ENCODE peak calls at places on chromosome 7, in nine cellular contexts. K is thoracic aorta; F is fibroblast of lung; A is stomach; I is neural progenitor cell; G is GM23248; P is naive thymus-derived CD4-positive, alpha-beta T cell; V is A549; E is DND-41. N is an unnamed sample.

GRCh38 chr7:127527561-127527960 is 57.8 kb downstream of the GCC1 start:
- DNase-seq in K (no peak), F (no peak), A (no peak), I (peak; percentile 18), G (no peak), P (no peak), V (no peak), E (no peak), N (no peak)

GRCh38 chr7:156347132-156347531 is 293.4 kb upstream of the RNF32 start:
- DNase-seq in K (no peak), F (no peak), A (no peak), I (no peak), G (no peak), P (no peak), V (no peak), E (no peak), N (no peak)

GRCh38 chr7:26555971-26556830 is 264.5 kb downstream of the SNX10 start:
- DNase-seq in K (no peak), F (no peak), A (no peak), I (no peak), G (no peak), P (no peak), V (no peak), E (no peak), N (no peak)

GRCh38 chr7:128122577-128123290 is 91.5 kb upstream of the LRRC4 start:
- DNase-seq in K (no peak), F (no peak), A (no peak), I (no peak), G (no peak), P (no peak), V (no peak), E (no peak), N (peak; percentile 37)

GRCh38 chr7:8217200-8218068 is 44.5 kb downstream of the ICA1 start:
- DNase-seq in K (no peak), F (peak; percentile 85), A (no peak), I (peak; percentile 90), G (peak; percentile 81), P (peak; percentile 50), V (peak; percentile 69), E (peak; percentile 20), N (no peak)

GRCh38 chr7:134926396-134926795 is 59.9 kb upstream of the AGBL3 start:
- DNase-seq in K (no peak), F (no peak), A (no peak), I (no peak), G (peak; percentile 63), P (no peak), V (no peak), E (no peak), N (no peak)

GRCh38 chr7:151867912-151868804 is 8.8 kb downstream of the PRKAG2 start:
- DNase-seq in K (no peak), F (no peak), A (peak; percentile 83), I (no peak), G (no peak), P (no peak), V (no peak), E (no peak), N (no peak)

GRCh38 chr7:70735313-70735712 is 396.6 kb upstream of the GALNT17 start:
- DNase-seq in K (no peak), F (no peak), A (no peak), I (peak; percentile 31), G (no peak), P (no peak), V (no peak), E (no peak), N (no peak)

GRCh38 chr7:73992104-73992562 is 35.8 kb upstream of the ELN start:
- DNase-seq in K (peak; percentile 68), F (peak; percentile 81), A (peak; percentile 29), I (no peak), G (peak; percentile 93), P (no peak), V (no peak), E (no peak), N (peak; percentile 97)

GRCh38 chr7:29243777-29244655 is 49.4 kb downstream of the CHN2 start:
- DNase-seq in K (no peak), F (no peak), A (no peak), I (no peak), G (no peak), P (no peak), V (peak; percentile 52), E (no peak), N (no peak)

GRCh38 chr7:2719007-2719406 is 31.0 kb downstream of the AMZ1 start:
- DNase-seq in K (no peak), F (no peak), A (no peak), I (peak; percentile 62), G (peak; percentile 15), P (peak; percentile 52), V (peak; percentile 31), E (peak; percentile 54), N (no peak)
- H3K4me1 ChIP-seq in K (peaks cover 7% of the 10 kb centered on the region), F (peaks cover 19% of the 10 kb centered on the region), A (peaks cover 18% of the 10 kb centered on the region), I (no peaks in the 10 kb centered on the region), G (no peaks in the 10 kb centered on the region), P (peaks cover 44% of the 10 kb centered on the region), V (no peaks in the 10 kb centered on the region), E (peaks cover 24% of the 10 kb centered on the region), N (no peaks in the 10 kb centered on the region)

DNA sequence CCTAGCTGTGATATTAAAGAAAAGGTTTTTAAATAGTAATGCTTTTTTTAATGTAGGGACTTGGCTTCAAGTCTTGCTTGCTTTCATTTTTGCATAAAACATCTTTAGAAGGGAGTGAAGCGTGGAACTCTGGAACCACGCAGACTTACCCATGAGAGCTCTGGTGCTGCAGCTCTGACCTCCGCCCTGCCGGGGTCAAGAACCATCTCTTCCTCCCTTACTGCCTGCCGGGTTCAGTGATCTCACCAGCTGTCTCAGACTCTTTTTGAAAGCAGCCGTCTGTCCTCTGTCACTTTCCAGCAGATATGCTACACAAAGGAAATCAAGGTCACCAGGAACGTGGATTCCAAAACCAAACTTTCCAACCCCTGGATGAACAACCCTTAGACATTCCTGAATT is 353.8 kb downstream of the GPR37 start:
- DNase-seq in K (no peak), F (no peak), A (no peak), I (no peak), G (no peak), P (no peak), V (no peak), E (no peak), N (no peak)
- H3K4me3 ChIP-seq in K (peak overlapping the region; percentile 2), F (no peak overlapping the region), A (no peak overlapping the region), I (no peak overlapping the region), G (no peak overlapping the region), P (no peak overlapping the region), V (no peak overlapping the region), E (no peak overlapping the region), N (no peak overlapping the region)

DNA sequence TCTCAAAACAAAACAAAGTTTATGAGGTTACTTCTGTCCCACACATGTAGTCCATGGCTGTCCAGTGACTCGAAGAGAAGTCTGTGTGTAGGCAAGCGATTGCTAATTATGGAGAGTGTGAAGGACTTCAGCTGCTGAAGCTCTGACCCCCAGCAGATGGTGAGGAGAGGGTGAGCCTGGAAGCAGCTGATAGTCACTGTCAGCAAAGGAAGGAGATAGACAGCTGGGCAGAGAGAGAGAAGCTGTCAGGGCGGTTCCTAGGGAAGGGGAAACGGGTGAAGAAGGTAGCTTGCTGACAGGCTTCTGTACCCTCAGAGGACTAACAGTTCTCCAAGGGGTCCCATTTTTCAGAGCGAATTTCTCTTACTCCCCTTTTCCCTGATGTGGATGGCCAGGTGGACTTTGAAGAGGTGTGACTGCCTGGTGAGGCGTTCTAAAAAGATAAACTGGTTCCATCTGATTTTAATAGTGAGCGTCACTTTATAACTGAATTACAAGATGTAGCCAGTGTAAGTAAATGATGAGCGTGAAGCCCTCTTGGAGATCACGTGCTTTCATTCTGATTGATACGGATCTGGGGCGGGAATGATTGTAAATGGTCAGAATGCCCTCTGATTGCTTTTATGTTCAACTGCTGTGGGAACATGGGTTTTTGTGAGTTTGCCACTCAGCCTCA is 12.1 kb downstream of the ZSCAN21 start:
- DNase-seq in K (no peak), F (no peak), A (no peak), I (no peak), G (no peak), P (no peak), V (no peak), E (no peak), N (no peak)
- H3K4me1 ChIP-seq in K (no peaks in the 10 kb centered on the region), F (peaks cover 6% of the 10 kb centered on the region), A (peaks cover 11% of the 10 kb centered on the region), I (no peaks in the 10 kb centered on the region), G (peaks cover 7% of the 10 kb centered on the region), P (no peaks in the 10 kb centered on the region), V (no peaks in the 10 kb centered on the region), E (no peaks in the 10 kb centered on the region), N (no peaks in the 10 kb centered on the region)

GRCh38 chr7:30912021-30912420 is 368 bp downstream of the AQP1 start:
- DNase-seq in K (no peak), F (no peak), A (no peak), I (no peak), G (no peak), P (no peak), V (no peak), E (no peak), N (no peak)

GRCh38 chr7:30910369-30911073 is 1.1 kb upstream of the AQP1 start:
- DNase-seq in K (no peak), F (no peak), A (no peak), I (no peak), G (no peak), P (no peak), V (no peak), E (no peak), N (no peak)

GRCh38 chr7:30912454-30912985 is 867 bp downstream of the AQP1 start:
- DNase-seq in K (no peak), F (no peak), A (no peak), I (no peak), G (no peak), P (no peak), V (no peak), E (no peak), N (peak; percentile 80)

GRCh38 chr7:30911133-30911532 is 520 bp upstream of the AQP1 start:
- DNase-seq in K (no peak), F (no peak), A (no peak), I (no peak), G (no peak), P (no peak), V (no peak), E (no peak), N (no peak)

DNA sequence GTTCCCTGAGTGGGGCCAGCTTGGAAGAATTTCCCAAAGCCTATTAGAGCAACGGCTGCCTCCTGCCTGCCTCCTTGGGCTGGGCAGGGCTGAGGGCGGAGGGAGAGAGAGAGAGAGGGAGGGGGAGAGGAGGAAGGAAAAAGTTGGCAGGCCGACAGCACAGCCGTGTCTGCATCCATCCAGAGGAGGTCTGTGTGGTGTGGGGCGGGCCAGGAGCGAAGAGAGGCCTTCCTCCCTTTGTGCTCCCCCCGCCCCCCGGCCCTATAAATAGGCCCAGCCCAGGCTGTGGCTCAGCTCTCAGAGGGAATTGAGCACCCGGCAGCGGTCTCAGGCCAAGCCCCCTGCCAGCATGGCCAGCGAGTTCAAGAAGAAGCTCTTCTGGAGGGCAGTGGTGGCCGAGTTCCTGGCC is at the start of gene AQP1:
- DNase-seq in K (peak; percentile 89), F (peak; percentile 62), A (no peak), I (peak; percentile 53), G (no peak), P (no peak), V (no peak), E (no peak), N (peak; percentile 88)
- H3K4me3 ChIP-seq in K (peak within 1 kb of the TSS; percentile 80), F (peak within 1 kb of the TSS; percentile 3), A (peak within 1 kb of the TSS; percentile 46), I (no peak within 1 kb of the TSS), G (no peak within 1 kb of the TSS), P (no peak within 1 kb of the TSS), V (no peak within 1 kb of the TSS), E (no peak within 1 kb of the TSS), N (peak within 1 kb of the TSS; percentile 59)